ENCODE peak calls at places on chromosome 10, in eight cellular contexts. One of them, this sample, is unnamed.

GRCh38 chr10:30736685-30737232 is 107.2 kb upstream of the LYZL2 start:
- DNase-seq in HuH-7: no peak
- DNase-seq in lower leg skin: peak; percentile 81
- DNase-seq in HCT116: peak; percentile 16
- DNase-seq in fibroblast of the conjunctiva: peak; percentile 99
- DNase-seq in right lobe of liver: no peak
- DNase-seq in activated naive CD4-positive, alpha-beta T cell treated with anti-CD3 and anti-CD28 coated beads for 36 hours: no peak
- DNase-seq in T-cell: no peak
- DNase-seq in this sample: peak; percentile 87

GRCh38 chr10:11986593-11987216 is 55.9 kb downstream of the UPF2 start:
- DNase-seq in T-cell: peak; percentile 36
- DNase-seq in fibroblast of the conjunctiva: peak; percentile 75
- DNase-seq in activated naive CD4-positive, alpha-beta T cell treated with anti-CD3 and anti-CD28 coated beads for 36 hours: peak; percentile 88
- DNase-seq in HuH-7: peak; percentile 66
- DNase-seq in lower leg skin: peak; percentile 91
- DNase-seq in HCT116: peak; percentile 79
- DNase-seq in right lobe of liver: peak; percentile 82
- DNase-seq in this sample: peak; percentile 75

GRCh38 chr10:124481717-124482116 is 20.1 kb downstream of the LHPP start:
- DNase-seq in right lobe of liver: no peak
- DNase-seq in activated naive CD4-positive, alpha-beta T cell treated with anti-CD3 and anti-CD28 coated beads for 36 hours: no peak
- DNase-seq in lower leg skin: no peak
- DNase-seq in HuH-7: no peak
- DNase-seq in T-cell: no peak
- DNase-seq in HCT116: no peak
- DNase-seq in fibroblast of the conjunctiva: no peak
- DNase-seq in this sample: no peak

GRCh38 chr10:25869609-25870008 is 64.4 kb upstream of the MYO3A start:
- DNase-seq in activated naive CD4-positive, alpha-beta T cell treated with anti-CD3 and anti-CD28 coated beads for 36 hours: no peak
- DNase-seq in fibroblast of the conjunctiva: no peak
- DNase-seq in HCT116: no peak
- DNase-seq in right lobe of liver: no peak
- DNase-seq in T-cell: no peak
- DNase-seq in lower leg skin: no peak
- DNase-seq in HuH-7: no peak
- DNase-seq in this sample: no peak

GRCh38 chr10:77604941-77605351 is 32.7 kb downstream of the KCNMA1 start:
- DNase-seq in lower leg skin: no peak
- DNase-seq in HuH-7: no peak
- DNase-seq in fibroblast of the conjunctiva: no peak
- DNase-seq in right lobe of liver: no peak
- DNase-seq in T-cell: no peak
- DNase-seq in HCT116: no peak
- DNase-seq in activated naive CD4-positive, alpha-beta T cell treated with anti-CD3 and anti-CD28 coated beads for 36 hours: no peak
- DNase-seq in this sample: no peak

GRCh38 chr10:88437411-88437810 is 145.7 kb downstream of the RNLS start:
- DNase-seq in T-cell: no peak
- DNase-seq in lower leg skin: no peak
- DNase-seq in HCT116: no peak
- DNase-seq in activated naive CD4-positive, alpha-beta T cell treated with anti-CD3 and anti-CD28 coated beads for 36 hours: no peak
- DNase-seq in fibroblast of the conjunctiva: no peak
- DNase-seq in right lobe of liver: no peak
- DNase-seq in HuH-7: no peak
- DNase-seq in this sample: no peak

GRCh38 chr10:124323806-124324205 is 94.9 kb downstream of the OAT start:
- DNase-seq in HCT116: no peak
- DNase-seq in activated naive CD4-positive, alpha-beta T cell treated with anti-CD3 and anti-CD28 coated beads for 36 hours: no peak
- DNase-seq in T-cell: no peak
- DNase-seq in fibroblast of the conjunctiva: no peak
- DNase-seq in right lobe of liver: no peak
- DNase-seq in lower leg skin: peak; percentile 78
- DNase-seq in HuH-7: no peak
- DNase-seq in this sample: no peak

GRCh38 chr10:110918633-110919348 is at the start of gene BBIP1:
- DNase-seq in lower leg skin: no peak
- DNase-seq in fibroblast of the conjunctiva: peak; percentile 100
- DNase-seq in right lobe of liver: peak; percentile 98
- DNase-seq in T-cell: no peak
- DNase-seq in HuH-7: no peak
- DNase-seq in HCT116: peak; percentile 100
- DNase-seq in activated naive CD4-positive, alpha-beta T cell treated with anti-CD3 and anti-CD28 coated beads for 36 hours: no peak
- DNase-seq in this sample: peak; percentile 97

GRCh38 chr10:110118891-110119621 is 88.3 kb upstream of the MXI1 start:
- DNase-seq in HCT116: no peak
- DNase-seq in T-cell: no peak
- DNase-seq in lower leg skin: no peak
- DNase-seq in right lobe of liver: no peak
- DNase-seq in activated naive CD4-positive, alpha-beta T cell treated with anti-CD3 and anti-CD28 coated beads for 36 hours: no peak
- DNase-seq in HuH-7: no peak
- DNase-seq in fibroblast of the conjunctiva: no peak
- DNase-seq in this sample: no peak

GRCh38 chr10:17910144-17910789 is 41.5 kb upstream of the SLC39A12 start:
- DNase-seq in fibroblast of the conjunctiva: peak; percentile 52
- DNase-seq in right lobe of liver: no peak
- DNase-seq in activated naive CD4-positive, alpha-beta T cell treated with anti-CD3 and anti-CD28 coated beads for 36 hours: peak; percentile 20
- DNase-seq in HuH-7: peak; percentile 33
- DNase-seq in T-cell: no peak
- DNase-seq in lower leg skin: no peak
- DNase-seq in HCT116: peak; percentile 46
- DNase-seq in this sample: peak; percentile 12

GRCh38 chr10:80664071-80664680 is 126.5 kb downstream of the SH2D4B start:
- DNase-seq in activated naive CD4-positive, alpha-beta T cell treated with anti-CD3 and anti-CD28 coated beads for 36 hours: peak; percentile 76
- DNase-seq in HuH-7: peak; percentile 65
- DNase-seq in HCT116: peak; percentile 66
- DNase-seq in lower leg skin: peak; percentile 92
- DNase-seq in right lobe of liver: peak; percentile 80
- DNase-seq in T-cell: no peak
- DNase-seq in fibroblast of the conjunctiva: peak; percentile 21
- DNase-seq in this sample: peak; percentile 16

GRCh38 chr10:58240531-58240930 is 27.2 kb downstream of the IPMK start:
- DNase-seq in lower leg skin: no peak
- DNase-seq in activated naive CD4-positive, alpha-beta T cell treated with anti-CD3 and anti-CD28 coated beads for 36 hours: no peak
- DNase-seq in HuH-7: no peak
- DNase-seq in T-cell: no peak
- DNase-seq in fibroblast of the conjunctiva: no peak
- DNase-seq in HCT116: no peak
- DNase-seq in right lobe of liver: no peak
- DNase-seq in this sample: no peak

GRCh38 chr10:127797339-127797738 is 60.4 kb downstream of the FOXI2 start:
- DNase-seq in fibroblast of the conjunctiva: no peak
- DNase-seq in right lobe of liver: no peak
- DNase-seq in HuH-7: no peak
- DNase-seq in lower leg skin: no peak
- DNase-seq in HCT116: no peak
- DNase-seq in T-cell: no peak
- DNase-seq in activated naive CD4-positive, alpha-beta T cell treated with anti-CD3 and anti-CD28 coated beads for 36 hours: no peak
- DNase-seq in this sample: no peak

GRCh38 chr10:93154531-93154930 is 80.8 kb downstream of the CYP26A1 start:
- DNase-seq in lower leg skin: no peak
- DNase-seq in fibroblast of the conjunctiva: no peak
- DNase-seq in T-cell: no peak
- DNase-seq in right lobe of liver: no peak
- DNase-seq in HuH-7: no peak
- DNase-seq in activated naive CD4-positive, alpha-beta T cell treated with anti-CD3 and anti-CD28 coated beads for 36 hours: no peak
- DNase-seq in HCT116: no peak
- DNase-seq in this sample: no peak

GRCh38 chr10:117007080-117007479 is 2.1 kb upstream of the SHTN1 start:
- DNase-seq in right lobe of liver: no peak
- DNase-seq in HuH-7: peak; percentile 14
- DNase-seq in fibroblast of the conjunctiva: peak; percentile 26
- DNase-seq in T-cell: no peak
- DNase-seq in lower leg skin: no peak
- DNase-seq in HCT116: peak; percentile 81
- DNase-seq in activated naive CD4-positive, alpha-beta T cell treated with anti-CD3 and anti-CD28 coated beads for 36 hours: no peak
- DNase-seq in this sample: peak; percentile 25

GRCh38 chr10:90018819-90019218 is 317.4 kb downstream of the KIF20B start:
- DNase-seq in HCT116: no peak
- DNase-seq in right lobe of liver: no peak
- DNase-seq in T-cell: no peak
- DNase-seq in lower leg skin: no peak
- DNase-seq in HuH-7: no peak
- DNase-seq in fibroblast of the conjunctiva: no peak
- DNase-seq in activated naive CD4-positive, alpha-beta T cell treated with anti-CD3 and anti-CD28 coated beads for 36 hours: no peak
- DNase-seq in this sample: no peak

GRCh38 chr10:73744690-73744994 is 470 bp downstream of the SEC24C start:
- DNase-seq in right lobe of liver: no peak
- DNase-seq in fibroblast of the conjunctiva: no peak
- DNase-seq in T-cell: no peak
- DNase-seq in HCT116: no peak
- DNase-seq in activated naive CD4-positive, alpha-beta T cell treated with anti-CD3 and anti-CD28 coated beads for 36 hours: peak; percentile 67
- DNase-seq in lower leg skin: no peak
- DNase-seq in HuH-7: peak; percentile 32
- DNase-seq in this sample: no peak